ENCODE peak calls at places on chromosomes 4 and X, in four cellular contexts. X is lung; S is CD8-positive, alpha-beta memory T cell; F is cardiac muscle cell. E is an unnamed sample.

GRCh38 chr4:154807042-154807630 is 26.1 kb downstream of the RBM46 start:
- DNase-seq in X (no peak), S (no peak), F (no peak), E (no peak)

GRCh38 chr4:6023766-6024165 is 5.5 kb upstream of the C4orf50 start:
- DNase-seq in X (no peak), S (no peak), F (no peak), E (no peak)

GRCh38 chr4:74474345-74475099 is 29.6 kb downstream of the AREG start:
- DNase-seq in X (no peak), S (no peak), F (no peak), E (no peak)

GRCh38 chr4:113822555-113823290 is 61.2 kb upstream of the CAMK2D start:
- DNase-seq in X (no peak), S (no peak), F (no peak), E (no peak)

GRCh38 chr4:6992728-6993655 is 50.2 kb upstream of the TADA2B start:
- DNase-seq in X (no peak), S (no peak), F (no peak), E (no peak)

GRCh38 chrX:7062276-7062675 is 85.2 kb upstream of the STS start:
- DNase-seq in X (no peak), S (no peak), F (no peak), E (no peak)

GRCh38 chrX:64894454-64895038 is 81.7 kb downstream of the ZC4H2 start:
- DNase-seq in X (no peak), S (no peak), F (peak), E (no peak)

GRCh38 chr4:142079951-142080350 is 443.6 kb downstream of the IL15 start:
- DNase-seq in X (no peak), S (no peak), F (no peak), E (no peak)

GRCh38 chr4:2068566-2068965 is 9.4 kb downstream of the NAT8L start:
- DNase-seq in X (no peak), S (no peak), F (no peak), E (no peak)

GRCh38 chrX:129780441-129781105 is 824 bp downstream of the SASH3 start:
- DNase-seq in X (no peak), S (no peak), F (no peak), E (no peak)

GRCh38 chr4:3112241-3112978 is 37.9 kb downstream of the HTT start:
- DNase-seq in X (no peak), S (no peak), F (no peak), E (no peak)

GRCh38 chr4:26256016-26256415 is 64.8 kb upstream of the RBPJ start:
- DNase-seq in X (no peak), S (no peak), F (no peak), E (no peak)

GRCh38 chr4:7155611-7156071 is 36.7 kb upstream of the SORCS2 start:
- DNase-seq in X (no peak), S (no peak), F (no peak), E (no peak)

GRCh38 chr4:114879916-114880315 is 233.5 kb downstream of the NDST4 start:
- DNase-seq in X (no peak), S (no peak), F (no peak), E (no peak)

GRCh38 chrX:74924449-74925209 is 623 bp downstream of the NEXMIF start:
- DNase-seq in X (peak), S (no peak), F (peak), E (no peak)

GRCh38 chrX:97074400-97074799 is 190.7 kb downstream of the RPA4 start:
- DNase-seq in X (no peak), S (no peak), F (no peak), E (no peak)

GRCh38 chr4:46930866-46931265 is 21.8 kb upstream of the COX7B2 start:
- DNase-seq in X (no peak), S (no peak), F (no peak), E (no peak)

GRCh38 chr4:24973471-24974251 is 57.1 kb downstream of the LGI2 start:
- DNase-seq in X (peak), S (no peak), F (no peak), E (peak)

GRCh38 chr4:132767901-132768300 is 381.2 kb upstream of the PCDH10 start:
- DNase-seq in X (no peak), S (no peak), F (no peak), E (no peak)

GRCh38 chr4:3107271-3108185 is 33.0 kb downstream of the HTT start:
- DNase-seq in X (no peak), S (no peak), F (no peak), E (no peak)

GRCh38 chrX:129427267-129427666 is 96.0 kb downstream of the SMARCA1 start:
- DNase-seq in X (no peak), S (no peak), F (no peak), E (no peak)

GRCh38 chr4:111494471-111494870 is 650.8 kb upstream of the FAM241A start:
- DNase-seq in X (no peak), S (no peak), F (no peak), E (no peak)

GRCh38 chr4:174460684-174461083 is 61.6 kb downstream of the HPGD start:
- DNase-seq in X (no peak), S (no peak), F (no peak), E (no peak)

GRCh38 chr4:73822389-73822788 is 14.1 kb upstream of the CXCL6 start:
- DNase-seq in X (no peak), S (no peak), F (no peak), E (no peak)

GRCh38 chrX:15854080-15854655 is 445 bp downstream of the AP1S2 start:
- DNase-seq in X (peak), S (no peak), F (peak), E (no peak)

GRCh38 chrX:66110112-66110511 is 53.9 kb upstream of the HEPH start:
- DNase-seq in X (no peak), S (no peak), F (peak), E (no peak)

GRCh38 chr4:137307806-137308205 is 224.5 kb downstream of the PCDH18 start:
- DNase-seq in X (no peak), S (no peak), F (no peak), E (no peak)

GRCh38 chrX:40581333-40581910 is 652 bp downstream of the ATP6AP2 start:
- DNase-seq in X (no peak), S (peak), F (no peak), E (no peak)

GRCh38 chr4:8820178-8821102 is 51.2 kb downstream of the HMX1 start:
- DNase-seq in X (no peak), S (no peak), F (no peak), E (peak)

GRCh38 chr4:96407651-96408342 is 567.9 kb downstream of the PDHA2 start:
- DNase-seq in X (no peak), S (no peak), F (no peak), E (no peak)

GRCh38 chr4:139331185-139331584 is 28.9 kb upstream of the NDUFC1 start:
- DNase-seq in X (no peak), S (no peak), F (no peak), E (no peak)

GRCh38 chr4:184280591-184281071 is 63.0 kb upstream of the ENPP6 start:
- DNase-seq in X (no peak), S (no peak), F (no peak), E (peak)

GRCh38 chr4:156581693-156582092 is 389.9 kb downstream of the PDGFC start:
- DNase-seq in X (no peak), S (no peak), F (no peak), E (no peak)

GRCh38 chr4:123622572-123622971 is 226.0 kb downstream of the SPRY1 start:
- DNase-seq in X (no peak), S (no peak), F (no peak), E (no peak)

GRCh38 chr4:155828628-155829027 is 37.4 kb downstream of the ASIC5 start:
- DNase-seq in X (no peak), S (no peak), F (no peak), E (no peak)

GRCh38 chr4:683982-684571 is 4.9 kb downstream of the SLC49A3 start:
- DNase-seq in X (no peak), S (no peak), F (peak), E (no peak)

GRCh38 chrX:20252392-20253231 is 14.1 kb downstream of the RPS6KA3 start:
- DNase-seq in X (peak), S (peak), F (peak), E (no peak)
- H3K27ac ChIP-seq in X (no peak), S (no peak), F (no peak), E (no peak)

GRCh38 chrX:143298663-143299241 is 218.5 kb downstream of the SPANXN3 start:
- DNase-seq in X (no peak), S (no peak), F (no peak), E (no peak)

GRCh38 chrX:143306991-143307965 is 210.0 kb downstream of the SPANXN3 start:
- DNase-seq in X (no peak), S (no peak), F (no peak), E (no peak)

DNA sequence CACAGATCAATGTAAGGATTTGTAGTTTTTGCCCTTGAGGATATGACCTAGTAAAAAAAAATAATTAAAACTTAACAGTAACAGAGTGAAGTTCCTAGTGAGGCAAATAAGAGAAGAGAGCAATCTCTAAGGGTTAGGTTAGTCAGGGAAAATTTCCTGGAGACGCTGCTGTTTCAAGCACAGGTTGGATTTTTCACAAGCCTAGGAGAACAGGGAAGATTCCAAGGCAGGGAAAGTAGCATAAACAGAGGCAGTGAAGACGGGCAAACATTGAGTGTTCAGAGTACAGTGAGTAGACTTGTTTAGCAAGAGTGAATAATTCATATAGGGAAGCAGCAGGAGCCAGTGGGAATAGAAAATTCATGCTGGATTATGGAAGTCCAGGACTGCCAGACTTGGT is 212.8 kb downstream of the SPANXN3 start:
- DNase-seq in X (no peak), S (no peak), F (no peak), E (no peak)
- H3K27ac ChIP-seq in X (no peak), S (no peak), F (no peak), E (no peak)

GRCh38 chr4:56575820-56576429 is 70.3 kb downstream of the ARL9 start:
- DNase-seq in X (no peak), S (no peak), F (peak), E (no peak)
- H3K27ac ChIP-seq in X (no peak), S (no peak), F (no peak), E (no peak)

GRCh38 chr4:158809611-158810486 is 41.0 kb downstream of the FNIP2 start:
- DNase-seq in X (no peak), S (no peak), F (peak), E (no peak)

GRCh38 chr4:158807696-158808095 is 38.9 kb downstream of the FNIP2 start:
- DNase-seq in X (no peak), S (no peak), F (no peak), E (no peak)

GRCh38 chr4:158810487-158811215 is 41.8 kb downstream of the FNIP2 start:
- DNase-seq in X (peak), S (no peak), F (no peak), E (peak)

GRCh38 chr4:158805628-158806471 is 37.0 kb downstream of the FNIP2 start:
- DNase-seq in X (peak), S (no peak), F (peak), E (peak)

DNA sequence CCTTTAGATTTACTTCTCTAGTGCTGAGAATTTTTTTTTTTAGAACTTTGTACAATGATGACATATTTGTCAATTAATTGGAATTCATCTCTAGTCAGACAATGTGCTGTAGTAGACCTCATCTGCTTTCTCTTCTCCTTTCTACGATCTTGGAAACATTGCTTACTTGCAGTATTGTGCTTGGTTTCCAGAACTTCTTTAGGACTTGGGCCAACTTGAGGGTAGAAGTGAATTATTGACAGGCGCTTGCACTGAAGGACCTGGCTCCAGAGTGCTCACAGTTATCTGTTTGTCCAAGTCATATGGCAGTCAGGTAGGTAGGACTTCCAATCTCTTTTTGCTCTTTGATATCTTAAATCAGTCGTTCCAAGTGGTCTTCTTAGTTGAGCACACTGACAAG is 39.6 kb downstream of the FNIP2 start:
- DNase-seq in X (no peak), S (no peak), F (no peak), E (no peak)
- H3K27ac ChIP-seq in X (peak), S (no peak), F (peak), E (no peak)

GRCh38 chr4:158824425-158825274 is 55.8 kb downstream of the FNIP2 start:
- DNase-seq in X (no peak), S (no peak), F (peak), E (no peak)
- H3K27ac ChIP-seq in X (peak), S (no peak), F (peak), E (no peak)